ENCODE peak calls at places on chromosomes 12 and 14, in five cellular contexts. One of them, this sample, is unnamed.
A peak's percentile ranks its signal among the peaks of the same experiment; 100 is the strongest.

GRCh38 chr12:1936406-1937320 is 18.2 kb upstream of the CACNA2D4 start:
- DNase-seq in KG1: no peak
- DNase-seq in Peyer's patch: no peak
- DNase-seq in NCI-H2029 treated with DMSO at 0.1 percent for 48 hours: no peak
- DNase-seq in transverse colon: peak; percentile 87
- DNase-seq in this sample: peak; percentile 79

GRCh38 chr12:15227004-15227679 is 5.9 kb upstream of the RERG start:
- DNase-seq in NCI-H2029 treated with DMSO at 0.1 percent for 48 hours: no peak
- DNase-seq in KG1: no peak
- DNase-seq in Peyer's patch: no peak
- DNase-seq in transverse colon: peak; percentile 42
- DNase-seq in this sample: peak; percentile 81

GRCh38 chr12:131345521-131346436 is 365.1 kb upstream of the SFSWAP start:
- DNase-seq in KG1: no peak
- DNase-seq in NCI-H2029 treated with DMSO at 0.1 percent for 48 hours: no peak
- DNase-seq in Peyer's patch: no peak
- DNase-seq in transverse colon: no peak
- DNase-seq in this sample: no peak

GRCh38 chr12:120849765-120850164 is 54.4 kb downstream of the SPPL3 start:
- DNase-seq in KG1: no peak
- DNase-seq in Peyer's patch: no peak
- DNase-seq in NCI-H2029 treated with DMSO at 0.1 percent for 48 hours: no peak
- DNase-seq in transverse colon: no peak
- DNase-seq in this sample: peak; percentile 86

GRCh38 chr14:64095620-64096019 is 198.6 kb downstream of the ESR2 start:
- DNase-seq in transverse colon: no peak
- DNase-seq in KG1: no peak
- DNase-seq in NCI-H2029 treated with DMSO at 0.1 percent for 48 hours: no peak
- DNase-seq in Peyer's patch: no peak
- DNase-seq in this sample: peak; percentile 83

GRCh38 chr14:57634335-57634734 is 140.7 kb upstream of the CCDC198 start:
- DNase-seq in transverse colon: no peak
- DNase-seq in Peyer's patch: no peak
- DNase-seq in KG1: no peak
- DNase-seq in NCI-H2029 treated with DMSO at 0.1 percent for 48 hours: no peak
- DNase-seq in this sample: no peak

GRCh38 chr14:29712586-29712985 is 215.1 kb downstream of the PRKD1 start:
- DNase-seq in NCI-H2029 treated with DMSO at 0.1 percent for 48 hours: peak; percentile 89
- DNase-seq in KG1: no peak
- DNase-seq in Peyer's patch: no peak
- DNase-seq in transverse colon: no peak
- DNase-seq in this sample: no peak

GRCh38 chr12:33634544-33634943 is 194.9 kb upstream of the SYT10 start:
- DNase-seq in KG1: no peak
- DNase-seq in Peyer's patch: no peak
- DNase-seq in NCI-H2029 treated with DMSO at 0.1 percent for 48 hours: no peak
- DNase-seq in transverse colon: no peak
- DNase-seq in this sample: no peak

GRCh38 chr12:25051583-25052190 is 102.8 kb upstream of the BCAT1 start:
- DNase-seq in transverse colon: peak; percentile 23
- DNase-seq in Peyer's patch: peak; percentile 73
- DNase-seq in KG1: peak; percentile 74
- DNase-seq in NCI-H2029 treated with DMSO at 0.1 percent for 48 hours: no peak
- DNase-seq in this sample: no peak

GRCh38 chr12:53320352-53321195 is 836 bp downstream of the AAAS start:
- DNase-seq in Peyer's patch: no peak
- DNase-seq in NCI-H2029 treated with DMSO at 0.1 percent for 48 hours: no peak
- DNase-seq in KG1: no peak
- DNase-seq in transverse colon: no peak
- DNase-seq in this sample: no peak

GRCh38 chr12:47648056-47648579 is 57.7 kb downstream of the RPAP3 start:
- DNase-seq in transverse colon: no peak
- DNase-seq in KG1: no peak
- DNase-seq in Peyer's patch: no peak
- DNase-seq in NCI-H2029 treated with DMSO at 0.1 percent for 48 hours: no peak
- DNase-seq in this sample: no peak

GRCh38 chr12:131441638-131442336 is 269.1 kb upstream of the SFSWAP start:
- DNase-seq in Peyer's patch: no peak
- DNase-seq in NCI-H2029 treated with DMSO at 0.1 percent for 48 hours: no peak
- DNase-seq in KG1: no peak
- DNase-seq in transverse colon: no peak
- DNase-seq in this sample: no peak

GRCh38 chr12:15520083-15520482 is 197.8 kb downstream of the PTPRO start:
- DNase-seq in Peyer's patch: no peak
- DNase-seq in NCI-H2029 treated with DMSO at 0.1 percent for 48 hours: no peak
- DNase-seq in transverse colon: no peak
- DNase-seq in KG1: no peak
- DNase-seq in this sample: no peak

GRCh38 chr14:73047808-73048207 is 10.5 kb upstream of the RBM25 start:
- DNase-seq in KG1: no peak
- DNase-seq in transverse colon: no peak
- DNase-seq in NCI-H2029 treated with DMSO at 0.1 percent for 48 hours: no peak
- DNase-seq in Peyer's patch: no peak
- DNase-seq in this sample: no peak

GRCh38 chr12:104177663-104178501 is 37.7 kb upstream of the TXNRD1 start:
- DNase-seq in transverse colon: peak; percentile 54
- DNase-seq in NCI-H2029 treated with DMSO at 0.1 percent for 48 hours: no peak
- DNase-seq in Peyer's patch: peak; percentile 26
- DNase-seq in KG1: no peak
- DNase-seq in this sample: peak; percentile 100

GRCh38 chr12:43349863-43350262 is 202.1 kb downstream of the ADAMTS20 start:
- DNase-seq in transverse colon: no peak
- DNase-seq in NCI-H2029 treated with DMSO at 0.1 percent for 48 hours: no peak
- DNase-seq in Peyer's patch: no peak
- DNase-seq in KG1: no peak
- DNase-seq in this sample: peak; percentile 37

GRCh38 chr12:6722863-6723262 is 983 bp upstream of the COPS7A start:
- DNase-seq in KG1: no peak
- DNase-seq in NCI-H2029 treated with DMSO at 0.1 percent for 48 hours: no peak
- DNase-seq in transverse colon: no peak
- DNase-seq in Peyer's patch: no peak
- DNase-seq in this sample: no peak

GRCh38 chr14:73339846-73340565 is 102.7 kb downstream of the PAPLN start:
- DNase-seq in Peyer's patch: no peak
- DNase-seq in NCI-H2029 treated with DMSO at 0.1 percent for 48 hours: no peak
- DNase-seq in KG1: no peak
- DNase-seq in transverse colon: no peak
- DNase-seq in this sample: no peak

GRCh38 chr14:32531942-32532341 is 202.8 kb downstream of the AKAP6 start:
- DNase-seq in Peyer's patch: no peak
- DNase-seq in KG1: no peak
- DNase-seq in transverse colon: no peak
- DNase-seq in NCI-H2029 treated with DMSO at 0.1 percent for 48 hours: no peak
- DNase-seq in this sample: no peak